ENCODE peak calls at places on chromosomes 11 and 22, in eight cellular contexts. P is GDM1, W is chondrocyte, D is C1 segment of cervical spinal cord, N is T1000, J is NCI-H774, G is ecto neural progenitor cell, Q is nephron progenitor cell. T is an unnamed sample.

GRCh38 chr11:90220391-90220790 is 2.5 kb downstream of the CHORDC1 start:
- DNase-seq in G (no peak), P (no peak), W (no peak), N (no peak), J (no peak), Q (no peak), D (no peak), T (no peak)

GRCh38 chr11:105224859-105225258 is 85.3 kb upstream of the CARD18 start:
- DNase-seq in N (no peak), G (no peak), W (no peak), D (no peak), J (no peak), P (no peak), Q (no peak), T (no peak)

GRCh38 chr11:117094776-117095175 is 3.5 kb downstream of the SIK3 start:
- DNase-seq in W (no peak), D (no peak), P (no peak), G (no peak), Q (no peak), N (no peak), J (no peak), T (no peak)

GRCh38 chr11:125621995-125622394 is 3.0 kb upstream of the CHEK1 start:
- DNase-seq in J (no peak), Q (no peak), N (no peak), G (no peak), D (no peak), W (no peak), P (no peak), T (no peak)

GRCh38 chr22:31179345-31179744 is 19.4 kb downstream of the RNF185 start:
- DNase-seq in Q (peak; percentile 4), D (no peak), N (no peak), P (no peak), G (no peak), J (no peak), W (no peak), T (no peak)

GRCh38 chr22:45830531-45831245 is 146.3 kb downstream of the WNT7B start:
- DNase-seq in Q (no peak), G (no peak), N (no peak), J (no peak), P (no peak), D (no peak), W (no peak), T (no peak)

GRCh38 chr22:17120711-17121234 is 387 bp downstream of the TMEM121B start:
- DNase-seq in W (no peak), J (peak; percentile 28), N (no peak), D (no peak), P (no peak), Q (peak; percentile 56), G (no peak), T (no peak)

GRCh38 chr22:43435851-43436535 is 24.2 kb downstream of the MPPED1 start:
- DNase-seq in G (no peak), N (no peak), Q (no peak), D (no peak), J (peak; percentile 52), W (no peak), P (no peak), T (no peak)

GRCh38 chr22:41001722-41002122 is 50.5 kb downstream of the RBX1 start:
- DNase-seq in N (peak; percentile 6), W (no peak), P (no peak), D (no peak), G (no peak), Q (no peak), J (no peak), T (no peak)

GRCh38 chr11:6646631-6647281 is 8.9 kb downstream of the DCHS1 start:
- DNase-seq in Q (peak; percentile 41), N (no peak), D (no peak), P (peak; percentile 68), W (no peak), G (no peak), J (no peak), T (peak; percentile 61)

GRCh38 chr11:15969701-15970329 is 386.5 kb downstream of the SOX6 start:
- DNase-seq in J (no peak), P (no peak), W (no peak), N (no peak), G (no peak), D (no peak), Q (no peak), T (no peak)

GRCh38 chr11:9057032-9057431 is 34.4 kb downstream of the SCUBE2 start:
- DNase-seq in P (no peak), G (no peak), N (no peak), Q (no peak), W (no peak), D (no peak), J (peak; percentile 60), T (no peak)

GRCh38 chr11:109432105-109432504 is 10.1 kb downstream of the C11orf87 start:
- DNase-seq in J (no peak), N (no peak), G (no peak), W (no peak), Q (no peak), D (no peak), P (no peak), T (no peak)

T was measured in GM12891.